ENCODE peak calls at places on chromosomes 4 and X, in four cellular contexts. D is K562, C is A549, Y is H1. Q is an unnamed sample.

GRCh38 chrX:19544693-19545305 is 29.5 kb upstream of the MAP3K15 start:
- DNase-seq in D (peak), C (peak), Y (no peak), Q (peak)

GRCh38 chr4:112765317-112765989 is 128.5 kb downstream of the LARP7 start:
- DNase-seq in D (peak), C (no peak), Y (no peak), Q (peak)

GRCh38 chr4:951594-952468 is 19.6 kb downstream of the TMEM175 start:
- DNase-seq in D (no peak), C (no peak), Y (no peak), Q (no peak)

GRCh38 chrX:47146121-47146935 is 1.3 kb downstream of the RBM10 start:
- DNase-seq in D (no peak), C (no peak), Y (no peak), Q (no peak)

GRCh38 chr4:7428261-7429068 is 6.3 kb downstream of the PSAPL1 start:
- DNase-seq in D (no peak), C (no peak), Y (peak), Q (no peak)

GRCh38 chr4:170014359-170015008 is 11.7 kb downstream of the MFAP3L start:
- DNase-seq in D (no peak), C (no peak), Y (no peak), Q (no peak)

GRCh38 chrX:56226980-56227379 is 5.2 kb upstream of the KLF8 start:
- DNase-seq in D (no peak), C (no peak), Y (no peak), Q (no peak)

GRCh38 chr4:38119663-38120374 is 159.6 kb downstream of the PTTG2 start:
- DNase-seq in D (no peak), C (no peak), Y (no peak), Q (no peak)

GRCh38 chr4:94290245-94290644 is 52.4 kb downstream of the HPGDS start:
- DNase-seq in D (no peak), C (peak), Y (no peak), Q (no peak)

GRCh38 chr4:97153042-97153441 is 990.2 kb downstream of the STPG2 start:
- DNase-seq in D (no peak), C (no peak), Y (no peak), Q (peak)

GRCh38 chr4:100117749-100118148 is 72.5 kb downstream of the DDIT4L start:
- DNase-seq in D (no peak), C (no peak), Y (no peak), Q (no peak)

GRCh38 chr4:80592950-80593349 is 257.4 kb downstream of the CFAP299 start:
- DNase-seq in D (no peak), C (no peak), Y (no peak), Q (no peak)

GRCh38 chrX:15465347-15465746 is 27.8 kb downstream of the PIR start:
- DNase-seq in D (no peak), C (no peak), Y (no peak), Q (no peak)

GRCh38 chr4:16056681-16057400 is 27.0 kb downstream of the PROM1 start:
- DNase-seq in D (no peak), C (no peak), Y (no peak), Q (no peak)

GRCh38 chr4:65063601-65064000 is 606.7 kb downstream of the EPHA5 start:
- DNase-seq in D (no peak), C (no peak), Y (no peak), Q (no peak)

GRCh38 chr4:185640809-185641675 is 105.7 kb upstream of the PDLIM3 start:
- DNase-seq in D (peak), C (peak), Y (no peak), Q (peak)

GRCh38 chrX:136889269-136889668 is 8.7 kb upstream of the RBMX start:
- DNase-seq in D (no peak), C (no peak), Y (no peak), Q (no peak)

GRCh38 chr4:9691221-9692065 is 90.0 kb upstream of the DRD5 start:
- DNase-seq in D (peak), C (peak), Y (peak), Q (peak)
- TF ChIP-seq RNF2 in D (no peak), C (no peak), Y (no peak), Q (no peak)

DNA sequence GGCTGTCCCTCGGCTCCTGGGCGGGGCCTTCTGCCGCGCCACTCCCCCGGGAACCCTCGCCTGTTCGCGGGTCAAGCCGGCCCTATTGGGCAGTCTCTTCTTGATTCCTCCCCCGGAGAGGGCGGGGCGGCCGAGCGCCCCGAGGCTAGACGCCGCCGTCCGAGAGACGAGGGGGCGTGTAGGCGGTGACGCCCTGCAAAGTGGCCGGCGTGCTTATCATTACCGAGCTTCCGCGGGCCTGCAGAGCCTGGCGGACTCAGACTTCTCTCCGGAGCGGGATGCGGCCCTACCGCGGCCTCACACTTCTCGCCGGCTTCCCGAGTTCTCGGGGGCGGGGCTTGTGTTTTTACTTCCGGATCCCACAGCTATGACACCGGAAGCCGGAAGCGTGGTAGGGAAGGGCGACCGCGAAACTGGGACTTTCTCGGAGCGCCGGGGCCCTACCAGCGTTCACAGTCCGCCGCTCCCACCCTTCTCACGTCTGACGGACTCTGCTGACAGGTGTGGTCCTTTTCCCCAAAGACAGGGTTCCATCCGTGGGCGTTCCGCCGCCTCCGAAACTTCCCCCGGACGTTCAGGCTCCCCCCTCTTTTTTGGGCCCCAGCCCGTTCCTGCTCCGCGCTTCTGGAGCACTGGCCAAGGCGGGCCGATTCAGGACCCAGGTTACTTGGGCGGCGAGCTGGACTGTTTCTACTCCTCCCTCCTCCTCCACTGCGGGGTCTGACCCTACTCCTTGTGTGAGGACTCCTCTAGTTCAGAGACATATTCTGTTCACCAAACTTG is at the start of gene IKBKG:
- DNase-seq in D (peak), C (peak), Y (peak), Q (peak)
- TF ChIP-seq CHD2 in D (peak), C (peak), Y (no peak), Q (peak)

DNA sequence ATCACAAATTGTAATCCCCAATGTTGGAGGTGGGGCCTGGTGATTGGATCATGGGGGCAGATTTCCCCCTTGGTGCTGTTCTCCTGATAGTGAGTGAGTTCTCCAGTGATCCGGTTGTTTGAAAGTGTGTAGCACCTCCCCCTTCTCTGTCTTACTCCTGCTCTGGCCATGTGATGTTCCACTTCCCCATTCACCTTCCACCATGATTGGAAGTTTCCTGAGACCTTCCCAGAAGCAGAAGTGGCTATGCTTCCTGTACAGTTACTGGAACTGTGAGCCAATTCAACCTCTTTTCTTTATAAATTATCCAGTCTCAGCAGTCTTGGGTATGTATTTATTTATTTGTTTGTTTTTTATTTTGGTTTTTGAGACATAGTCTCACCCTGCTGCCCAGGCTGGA is 143.2 kb downstream of the CPE start:
- DNase-seq in D (no peak), C (no peak), Y (no peak), Q (no peak)
- TF ChIP-seq RNF2 in D (no peak), C (no peak), Y (no peak), Q (no peak)

DNA sequence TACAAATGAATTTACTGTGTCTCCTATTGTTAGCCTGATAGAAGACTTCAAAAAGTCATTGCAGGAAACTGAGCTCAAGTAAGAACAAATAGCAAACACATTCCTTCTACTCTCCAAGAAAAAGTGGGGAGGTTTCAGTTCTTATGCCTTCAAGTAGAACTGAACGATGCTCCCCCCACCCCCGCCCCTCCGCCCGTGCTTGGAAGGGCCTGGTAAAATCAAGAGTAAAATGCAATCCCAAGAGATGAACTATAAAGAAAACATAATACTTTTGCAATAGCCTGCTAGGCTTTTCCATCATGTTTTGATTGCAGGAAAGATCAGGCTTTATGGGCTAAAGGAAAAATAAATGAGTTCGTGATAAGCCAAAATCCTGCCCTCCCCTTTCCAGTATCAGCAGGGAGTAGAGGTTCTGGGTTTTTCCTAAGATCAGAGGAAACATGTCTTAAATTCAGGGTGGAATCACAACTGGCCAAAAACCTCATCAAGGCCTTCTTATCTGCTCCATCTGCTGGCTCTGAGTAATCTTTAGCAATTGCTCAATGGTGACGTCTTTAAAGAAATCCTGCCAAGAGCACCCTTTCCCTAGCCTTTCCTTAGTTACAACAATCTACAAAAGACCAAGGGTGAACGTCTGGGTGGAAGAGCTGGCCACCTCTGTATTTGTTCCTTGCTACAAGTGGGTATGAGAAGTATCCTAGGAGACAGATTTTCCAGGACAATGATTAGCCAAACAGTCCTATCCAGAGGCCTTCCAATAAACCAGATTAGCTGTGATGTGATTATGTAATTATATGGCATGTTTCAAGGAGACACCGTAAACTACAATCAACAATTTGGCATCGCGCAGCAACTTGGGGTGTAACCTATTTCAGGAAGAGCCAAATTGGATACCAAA is 66.3 kb upstream of the FAM9C start:
- DNase-seq in D (no peak), C (peak), Y (no peak), Q (no peak)
- TF ChIP-seq CHD2 in D (no peak), C (no peak), Y (no peak), Q (no peak)

DNA sequence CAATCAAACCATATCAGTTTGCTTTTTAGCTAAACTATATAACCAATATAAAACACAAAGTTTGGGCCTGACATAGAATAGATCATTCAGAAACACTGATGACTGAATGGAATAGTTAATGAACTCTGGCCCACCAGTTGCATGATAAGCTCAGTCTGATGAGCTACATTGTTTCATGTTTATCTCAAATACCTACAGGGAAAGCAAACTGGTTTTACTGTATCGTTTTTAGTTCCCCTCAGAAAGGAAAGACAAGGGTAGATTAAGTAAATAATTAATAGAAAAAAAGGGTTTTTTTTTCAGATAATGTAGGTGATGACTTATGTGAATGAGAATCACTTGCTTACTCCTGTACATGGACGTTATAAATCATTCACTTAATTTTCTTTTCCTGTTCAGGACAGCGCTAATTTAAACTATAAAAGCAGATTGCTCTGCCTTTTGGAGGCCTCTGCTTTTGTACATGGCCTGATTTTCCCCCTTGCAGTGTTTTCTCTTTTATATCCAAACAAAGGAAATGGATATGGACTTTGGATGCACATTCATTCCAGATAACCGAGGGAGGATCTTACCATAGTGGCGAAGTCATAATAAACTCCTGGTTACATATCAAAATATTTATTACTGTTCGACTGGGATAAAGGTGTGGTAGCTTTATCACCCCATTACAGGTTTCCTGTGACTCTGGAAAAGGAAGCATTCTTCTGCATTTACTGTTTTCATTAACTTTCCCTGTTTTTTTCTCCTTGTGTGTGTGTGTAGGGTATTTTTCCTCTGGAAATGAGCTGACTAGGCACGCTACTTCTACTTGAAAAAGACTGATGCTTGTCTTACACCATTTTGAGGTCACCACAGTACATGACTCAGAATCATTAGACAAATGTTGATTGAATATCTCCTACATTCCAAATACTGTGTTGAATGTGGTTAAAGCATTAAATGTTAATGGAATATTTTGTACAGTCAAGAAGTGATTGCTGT is 373.1 kb upstream of the HS3ST1 start:
- DNase-seq in D (no peak), C (no peak), Y (no peak), Q (no peak)
- TF ChIP-seq RNF2 in D (no peak), C (no peak), Y (no peak), Q (no peak)

GRCh38 chr4:25863347-25863784 is 578 bp upstream of the SEL1L3 start:
- DNase-seq in D (no peak), C (peak), Y (peak), Q (no peak)
- TF ChIP-seq CHD2 in D (no peak), C (no peak), Y (no peak), Q (no peak)

GRCh38 chrX:154014429-154015380 is 5.0 kb downstream of the IRAK1 start:
- DNase-seq in D (no peak), C (no peak), Y (no peak), Q (no peak)

GRCh38 chrX:154012336-154012991 is 7.2 kb downstream of the IRAK1 start:
- DNase-seq in D (no peak), C (no peak), Y (no peak), Q (peak)

GRCh38 chrX:154015581-154016264 is 4.0 kb downstream of the IRAK1 start:
- DNase-seq in D (no peak), C (no peak), Y (no peak), Q (no peak)

GRCh38 chrX:154013001-154013421 is 6.7 kb downstream of the IRAK1 start:
- DNase-seq in D (no peak), C (no peak), Y (no peak), Q (no peak)

GRCh38 chrX:154013614-154014360 is 5.9 kb downstream of the IRAK1 start:
- DNase-seq in D (peak), C (peak), Y (peak), Q (no peak)
- TF ChIP-seq RNF2 in D (no peak), C (no peak), Y (no peak), Q (no peak)

GRCh38 chr4:147714575-147715401 is 17.1 kb upstream of the ARHGAP10 start:
- DNase-seq in D (no peak), C (no peak), Y (no peak), Q (no peak)
- TF ChIP-seq CHD2 in D (no peak), C (no peak), Y (no peak), Q (no peak)

GRCh38 chrX:13212191-13212651 is 107.6 kb downstream of the ATXN3L start:
- DNase-seq in D (no peak), C (no peak), Y (no peak), Q (no peak)
- TF ChIP-seq RNF2 in D (no peak), C (no peak), Y (no peak), Q (no peak)

GRCh38 chrX:49210406-49210805 is 10.4 kb upstream of the SYP start:
- DNase-seq in D (no peak), C (no peak), Y (no peak), Q (no peak)

GRCh38 chrX:49211074-49211473 is 11.1 kb upstream of the SYP start:
- DNase-seq in D (no peak), C (no peak), Y (no peak), Q (no peak)

GRCh38 chrX:49212861-49213260 is 12.9 kb upstream of the SYP start:
- DNase-seq in D (no peak), C (no peak), Y (no peak), Q (no peak)

GRCh38 chrX:49212209-49212608 is 12.2 kb upstream of the SYP start:
- DNase-seq in D (no peak), C (no peak), Y (no peak), Q (no peak)

DNA sequence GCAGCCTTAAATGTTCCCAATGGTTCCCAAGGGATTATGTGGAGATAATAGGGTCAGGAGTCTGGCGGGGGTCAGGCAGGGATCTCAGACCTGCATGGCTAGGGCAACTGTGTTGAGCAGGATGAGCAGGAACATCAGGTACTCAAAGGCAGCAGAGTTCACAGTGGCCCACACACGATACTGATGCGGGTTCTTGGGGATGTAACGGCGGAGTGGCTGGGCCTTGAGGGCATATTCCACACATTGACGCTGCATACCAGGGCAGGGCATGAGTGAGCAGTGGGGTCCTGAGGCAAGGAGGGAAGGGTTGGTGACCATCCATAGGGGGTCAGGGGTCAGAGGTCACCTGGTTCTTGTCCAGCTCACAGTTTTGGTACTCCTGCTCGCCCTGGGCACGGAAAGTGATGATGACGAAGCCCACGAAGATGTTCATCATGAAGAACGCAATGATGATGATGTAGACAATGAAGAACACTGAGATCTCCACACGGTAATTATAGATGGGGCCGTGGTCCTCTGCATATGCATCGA is 15.1 kb upstream of the SYP start:
- DNase-seq in D (no peak), C (no peak), Y (no peak), Q (no peak)
- TF ChIP-seq CHD2 in D (no peak), C (no peak), Y (no peak), Q (no peak)